ENCODE peak calls at places on chromosomes 2 and 18, in seven cellular contexts. One of them, this sample, is unnamed.

GRCh38 chr2:64675860-64676259 is 22.1 kb upstream of the SERTAD2 start:
- DNase-seq in heart right ventricle: no peak
- DNase-seq in upper lobe of left lung: no peak
- DNase-seq in HFFc6: peak; percentile 44
- DNase-seq in psoas muscle: no peak
- DNase-seq in A549: peak; percentile 29
- DNase-seq in CD14-positive monocyte: no peak
- DNase-seq in this sample: no peak

GRCh38 chr2:224222976-224223375 is 178.9 kb downstream of the FAM124B start:
- DNase-seq in heart right ventricle: no peak
- DNase-seq in upper lobe of left lung: no peak
- DNase-seq in HFFc6: no peak
- DNase-seq in psoas muscle: no peak
- DNase-seq in A549: no peak
- DNase-seq in CD14-positive monocyte: no peak
- DNase-seq in this sample: no peak

GRCh38 chr2:47293967-47294366 is 109.0 kb upstream of the MSH2 start:
- DNase-seq in heart right ventricle: no peak
- DNase-seq in upper lobe of left lung: no peak
- DNase-seq in HFFc6: no peak
- DNase-seq in psoas muscle: no peak
- DNase-seq in A549: no peak
- DNase-seq in CD14-positive monocyte: no peak
- DNase-seq in this sample: no peak

GRCh38 chr2:63604666-63605065 is 15.9 kb downstream of the MDH1 start:
- DNase-seq in heart right ventricle: no peak
- DNase-seq in upper lobe of left lung: no peak
- DNase-seq in HFFc6: no peak
- DNase-seq in psoas muscle: no peak
- DNase-seq in A549: no peak
- DNase-seq in CD14-positive monocyte: no peak
- DNase-seq in this sample: no peak

GRCh38 chr2:148901142-148901541 is 26.1 kb downstream of the KIF5C start:
- DNase-seq in heart right ventricle: no peak
- DNase-seq in upper lobe of left lung: no peak
- DNase-seq in HFFc6: no peak
- DNase-seq in psoas muscle: no peak
- DNase-seq in A549: no peak
- DNase-seq in CD14-positive monocyte: no peak
- DNase-seq in this sample: no peak

GRCh38 chr2:227717687-227718567 is at the start of gene SLC19A3:
- DNase-seq in heart right ventricle: peak; percentile 83
- DNase-seq in upper lobe of left lung: peak; percentile 97
- DNase-seq in HFFc6: no peak
- DNase-seq in psoas muscle: peak; percentile 89
- DNase-seq in A549: peak; percentile 82
- DNase-seq in CD14-positive monocyte: no peak
- DNase-seq in this sample: peak; percentile 91

GRCh38 chr2:169714699-169715098 is 18.9 kb upstream of the KLHL23 start:
- DNase-seq in heart right ventricle: no peak
- DNase-seq in upper lobe of left lung: no peak
- DNase-seq in HFFc6: peak; percentile 40
- DNase-seq in psoas muscle: no peak
- DNase-seq in A549: no peak
- DNase-seq in CD14-positive monocyte: no peak
- DNase-seq in this sample: no peak

GRCh38 chr2:43905388-43905803 is 66.6 kb downstream of the ABCG8 start:
- DNase-seq in heart right ventricle: no peak
- DNase-seq in upper lobe of left lung: no peak
- DNase-seq in HFFc6: no peak
- DNase-seq in psoas muscle: no peak
- DNase-seq in A549: no peak
- DNase-seq in CD14-positive monocyte: no peak
- DNase-seq in this sample: no peak

GRCh38 chr18:73007195-73007934 is 139.6 kb upstream of the NETO1 start:
- DNase-seq in heart right ventricle: no peak
- DNase-seq in upper lobe of left lung: no peak
- DNase-seq in HFFc6: no peak
- DNase-seq in psoas muscle: no peak
- DNase-seq in A549: no peak
- DNase-seq in CD14-positive monocyte: no peak
- DNase-seq in this sample: no peak

GRCh38 chr18:24509435-24509834 is 49.0 kb downstream of the HRH4 start:
- DNase-seq in heart right ventricle: no peak
- DNase-seq in upper lobe of left lung: no peak
- DNase-seq in HFFc6: no peak
- DNase-seq in psoas muscle: no peak
- DNase-seq in A549: no peak
- DNase-seq in CD14-positive monocyte: no peak
- DNase-seq in this sample: no peak

GRCh38 chr18:62325806-62326645 is 916 bp downstream of the TNFRSF11A start:
- DNase-seq in heart right ventricle: no peak
- DNase-seq in upper lobe of left lung: peak; percentile 86
- DNase-seq in HFFc6: no peak
- DNase-seq in psoas muscle: no peak
- DNase-seq in A549: peak; percentile 11
- DNase-seq in CD14-positive monocyte: no peak
- DNase-seq in this sample: no peak

GRCh38 chr18:11849845-11850747 is 1.1 kb upstream of the CHMP1B start:
- DNase-seq in heart right ventricle: peak; percentile 63
- DNase-seq in upper lobe of left lung: no peak
- DNase-seq in HFFc6: peak; percentile 88
- DNase-seq in psoas muscle: peak; percentile 89
- DNase-seq in A549: peak; percentile 36
- DNase-seq in CD14-positive monocyte: peak; percentile 66
- DNase-seq in this sample: no peak

GRCh38 chr2:152620218-152620617 is 97.0 kb downstream of the PRPF40A start:
- DNase-seq in heart right ventricle: no peak
- DNase-seq in upper lobe of left lung: no peak
- DNase-seq in HFFc6: no peak
- DNase-seq in psoas muscle: no peak
- DNase-seq in A549: no peak
- DNase-seq in CD14-positive monocyte: no peak
- DNase-seq in this sample: no peak

GRCh38 chr2:120763931-120764330 is 28.3 kb downstream of the GLI2 start:
- DNase-seq in heart right ventricle: no peak
- DNase-seq in upper lobe of left lung: peak; percentile 46
- DNase-seq in HFFc6: no peak
- DNase-seq in psoas muscle: no peak
- DNase-seq in A549: no peak
- DNase-seq in CD14-positive monocyte: no peak
- DNase-seq in this sample: no peak

GRCh38 chr2:219521066-219521880 is 7.0 kb downstream of the ASIC4 start:
- DNase-seq in heart right ventricle: peak; percentile 45
- DNase-seq in upper lobe of left lung: no peak
- DNase-seq in HFFc6: no peak
- DNase-seq in psoas muscle: no peak
- DNase-seq in A549: peak; percentile 87
- DNase-seq in CD14-positive monocyte: no peak
- DNase-seq in this sample: no peak

GRCh38 chr2:6730821-6731220 is 134.9 kb downstream of the CMPK2 start:
- DNase-seq in heart right ventricle: no peak
- DNase-seq in upper lobe of left lung: no peak
- DNase-seq in HFFc6: no peak
- DNase-seq in psoas muscle: no peak
- DNase-seq in A549: no peak
- DNase-seq in CD14-positive monocyte: no peak
- DNase-seq in this sample: no peak

GRCh38 chr2:64946737-64947090 is 42.5 kb upstream of the SLC1A4 start:
- DNase-seq in heart right ventricle: no peak
- DNase-seq in upper lobe of left lung: no peak
- DNase-seq in HFFc6: no peak
- DNase-seq in psoas muscle: no peak
- DNase-seq in A549: no peak
- DNase-seq in CD14-positive monocyte: no peak
- DNase-seq in this sample: no peak

GRCh38 chr2:60552096-60552850 is 1.2 kb downstream of the BCL11A start:
- DNase-seq in heart right ventricle: no peak
- DNase-seq in upper lobe of left lung: peak; percentile 88
- DNase-seq in HFFc6: no peak
- DNase-seq in psoas muscle: no peak
- DNase-seq in A549: no peak
- DNase-seq in CD14-positive monocyte: no peak
- DNase-seq in this sample: no peak

GRCh38 chr2:24382363-24383021 is 22.2 kb upstream of the ITSN2 start:
- DNase-seq in heart right ventricle: peak; percentile 24
- DNase-seq in upper lobe of left lung: no peak
- DNase-seq in HFFc6: peak; percentile 50
- DNase-seq in psoas muscle: peak; percentile 67
- DNase-seq in A549: peak; percentile 80
- DNase-seq in CD14-positive monocyte: peak; percentile 51
- DNase-seq in this sample: no peak

GRCh38 chr18:43932140-43932539 is 654.9 kb upstream of the SYT4 start:
- DNase-seq in heart right ventricle: no peak
- DNase-seq in upper lobe of left lung: no peak
- DNase-seq in HFFc6: no peak
- DNase-seq in psoas muscle: no peak
- DNase-seq in A549: no peak
- DNase-seq in CD14-positive monocyte: no peak
- DNase-seq in this sample: no peak

GRCh38 chr2:229889023-229889422 is 32.8 kb downstream of the TRIP12 start:
- DNase-seq in heart right ventricle: no peak
- DNase-seq in upper lobe of left lung: no peak
- DNase-seq in HFFc6: no peak
- DNase-seq in psoas muscle: no peak
- DNase-seq in A549: no peak
- DNase-seq in CD14-positive monocyte: no peak
- DNase-seq in this sample: no peak

GRCh38 chr2:158644139-158644538 is 151.0 kb upstream of the DAPL1 start:
- DNase-seq in heart right ventricle: no peak
- DNase-seq in upper lobe of left lung: no peak
- DNase-seq in HFFc6: peak; percentile 85
- DNase-seq in psoas muscle: no peak
- DNase-seq in A549: no peak
- DNase-seq in CD14-positive monocyte: no peak
- DNase-seq in this sample: no peak

GRCh38 chr2:235378261-235378660 is 115.6 kb upstream of the AGAP1 start:
- DNase-seq in heart right ventricle: no peak
- DNase-seq in upper lobe of left lung: no peak
- DNase-seq in HFFc6: no peak
- DNase-seq in psoas muscle: no peak
- DNase-seq in A549: no peak
- DNase-seq in CD14-positive monocyte: no peak
- DNase-seq in this sample: no peak

GRCh38 chr2:102386004-102386403 is 30.4 kb downstream of the IL18R1 start:
- DNase-seq in heart right ventricle: no peak
- DNase-seq in upper lobe of left lung: no peak
- DNase-seq in HFFc6: no peak
- DNase-seq in psoas muscle: no peak
- DNase-seq in A549: no peak
- DNase-seq in CD14-positive monocyte: no peak
- DNase-seq in this sample: no peak

GRCh38 chr18:63098014-63098981 is 221.3 kb downstream of the BCL2 start:
- DNase-seq in heart right ventricle: no peak
- DNase-seq in upper lobe of left lung: no peak
- DNase-seq in HFFc6: no peak
- DNase-seq in psoas muscle: no peak
- DNase-seq in A549: no peak
- DNase-seq in CD14-positive monocyte: no peak
- DNase-seq in this sample: no peak

GRCh38 chr2:5290911-5291546 is 401.2 kb upstream of the SOX11 start:
- DNase-seq in heart right ventricle: no peak
- DNase-seq in upper lobe of left lung: no peak
- DNase-seq in HFFc6: no peak
- DNase-seq in psoas muscle: no peak
- DNase-seq in A549: no peak
- DNase-seq in CD14-positive monocyte: no peak
- DNase-seq in this sample: no peak
- TF ChIP-seq CTCF in heart right ventricle: no peak
- TF ChIP-seq CTCF in upper lobe of left lung: no peak
- TF ChIP-seq CTCF in HFFc6: no peak
- TF ChIP-seq CTCF in psoas muscle: no peak
- TF ChIP-seq CTCF in A549: no peak
- TF ChIP-seq CTCF in CD14-positive monocyte: no peak
- TF ChIP-seq CTCF in this sample: no peak

GRCh38 chr2:220533485-220533884 is 906.1 kb downstream of the SLC4A3 start:
- DNase-seq in heart right ventricle: no peak
- DNase-seq in upper lobe of left lung: no peak
- DNase-seq in HFFc6: peak; percentile 91
- DNase-seq in psoas muscle: no peak
- DNase-seq in A549: peak; percentile 32
- DNase-seq in CD14-positive monocyte: no peak
- DNase-seq in this sample: no peak
- TF ChIP-seq CTCF in heart right ventricle: no peak
- TF ChIP-seq CTCF in upper lobe of left lung: no peak
- TF ChIP-seq CTCF in HFFc6: peak; percentile 81
- TF ChIP-seq CTCF in psoas muscle: no peak
- TF ChIP-seq CTCF in A549: no peak
- TF ChIP-seq CTCF in CD14-positive monocyte: no peak
- TF ChIP-seq CTCF in this sample: no peak

GRCh38 chr2:41698787-41699422 is 348.9 kb upstream of the PKDCC start:
- DNase-seq in heart right ventricle: peak; percentile 62
- DNase-seq in upper lobe of left lung: peak; percentile 11
- DNase-seq in HFFc6: no peak
- DNase-seq in psoas muscle: peak; percentile 55
- DNase-seq in A549: no peak
- DNase-seq in CD14-positive monocyte: no peak
- DNase-seq in this sample: no peak
- TF ChIP-seq CTCF in heart right ventricle: peak; percentile 94
- TF ChIP-seq CTCF in upper lobe of left lung: peak; percentile 31
- TF ChIP-seq CTCF in HFFc6: peak; percentile 80
- TF ChIP-seq CTCF in psoas muscle: peak; percentile 53
- TF ChIP-seq CTCF in A549: peak; percentile 84
- TF ChIP-seq CTCF in CD14-positive monocyte: peak; percentile 59
- TF ChIP-seq CTCF in this sample: peak; percentile 50

GRCh38 chr18:38362286-38362792 is 796.7 kb upstream of the CELF4 start:
- DNase-seq in heart right ventricle: no peak
- DNase-seq in upper lobe of left lung: no peak
- DNase-seq in HFFc6: no peak
- DNase-seq in psoas muscle: no peak
- DNase-seq in A549: no peak
- DNase-seq in CD14-positive monocyte: no peak
- DNase-seq in this sample: no peak

GRCh38 chr18:38368886-38369285 is 803.3 kb upstream of the CELF4 start:
- DNase-seq in heart right ventricle: no peak
- DNase-seq in upper lobe of left lung: no peak
- DNase-seq in HFFc6: no peak
- DNase-seq in psoas muscle: no peak
- DNase-seq in A549: no peak
- DNase-seq in CD14-positive monocyte: no peak
- DNase-seq in this sample: no peak

GRCh38 chr18:38369772-38370690 is 804.4 kb upstream of the CELF4 start:
- DNase-seq in heart right ventricle: no peak
- DNase-seq in upper lobe of left lung: no peak
- DNase-seq in HFFc6: no peak
- DNase-seq in psoas muscle: no peak
- DNase-seq in A549: no peak
- DNase-seq in CD14-positive monocyte: no peak
- DNase-seq in this sample: no peak

GRCh38 chr18:38368246-38368645 is 802.6 kb upstream of the CELF4 start:
- DNase-seq in heart right ventricle: no peak
- DNase-seq in upper lobe of left lung: no peak
- DNase-seq in HFFc6: no peak
- DNase-seq in psoas muscle: no peak
- DNase-seq in A549: no peak
- DNase-seq in CD14-positive monocyte: no peak
- DNase-seq in this sample: no peak

DNA sequence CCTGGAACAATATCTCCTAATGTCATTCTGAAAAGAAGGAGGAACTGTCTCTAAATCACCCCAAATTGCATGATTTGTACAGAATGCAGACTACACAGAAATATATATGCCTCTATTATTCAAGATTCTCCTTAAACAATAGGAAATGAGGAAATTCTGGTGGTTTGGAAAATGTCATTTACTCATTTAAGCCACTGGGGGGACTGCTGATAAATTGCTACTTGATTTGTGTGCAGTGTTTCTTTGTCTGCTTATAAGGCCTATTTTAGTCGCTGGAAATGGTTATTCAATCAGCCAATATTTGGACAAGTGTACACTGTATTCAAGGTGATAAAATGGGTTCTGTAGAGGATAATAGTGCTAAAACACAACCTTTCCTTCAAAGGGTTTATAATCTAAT is 801.9 kb upstream of the CELF4 start:
- DNase-seq in heart right ventricle: no peak
- DNase-seq in upper lobe of left lung: no peak
- DNase-seq in HFFc6: no peak
- DNase-seq in psoas muscle: no peak
- DNase-seq in A549: no peak
- DNase-seq in CD14-positive monocyte: no peak
- DNase-seq in this sample: no peak
- TF ChIP-seq CTCF in heart right ventricle: no peak
- TF ChIP-seq CTCF in upper lobe of left lung: no peak
- TF ChIP-seq CTCF in HFFc6: no peak
- TF ChIP-seq CTCF in psoas muscle: no peak
- TF ChIP-seq CTCF in A549: no peak
- TF ChIP-seq CTCF in CD14-positive monocyte: no peak
- TF ChIP-seq CTCF in this sample: no peak